ENCODE peak calls at places on chromosome 22, in six cellular contexts. A, P, G, C, X and L are unnamed samples.

GRCh38 chr22:22408731-22409696 is 99.5 kb downstream of the ZNF280B start:
- DNase-seq in A (no peak), P (no peak), G (peak), C (no peak), X (peak), L (no peak)

GRCh38 chr22:42596376-42596775 is 18.3 kb downstream of the POLDIP3 start:
- DNase-seq in A (no peak), P (no peak), G (no peak), C (no peak), X (no peak), L (no peak)

GRCh38 chr22:46365166-46365624 is 29.7 kb downstream of the TRMU start:
- DNase-seq in A (no peak), P (no peak), G (no peak), C (no peak), X (no peak), L (no peak)

GRCh38 chr22:38139901-38140300 is 29.4 kb upstream of the BAIAP2L2 start:
- DNase-seq in A (no peak), P (no peak), G (no peak), C (no peak), X (no peak), L (no peak)

GRCh38 chr22:25082096-25082495 is 117.6 kb upstream of the CRYBB3 start:
- DNase-seq in A (no peak), P (no peak), G (no peak), C (no peak), X (no peak), L (no peak)

GRCh38 chr22:18065256-18065655 is 12.5 kb upstream of the PEX26 start:
- DNase-seq in A (no peak), P (no peak), G (peak), C (no peak), X (no peak), L (no peak)

GRCh38 chr22:26416670-26417270 is 12.3 kb upstream of the ASPHD2 start:
- DNase-seq in A (no peak), P (no peak), G (peak), C (peak), X (peak), L (no peak)

GRCh38 chr22:27799334-27800249 is 2.0 kb downstream of the MN1 start:
- DNase-seq in A (no peak), P (no peak), G (peak), C (no peak), X (peak), L (no peak)